ENCODE peak calls at places on chromosomes 12 and 14, in nine cellular contexts. H is T-helper 2 cell; O is adrenal gland; M is GM04504; K is nephron progenitor cell; W is activated T-helper 1 cell treated with anti-CD3 and anti-CD28 coated beads, Interleukin-12 subunit alpha, Interleukin-12 subunit beta, Interleukin-2, Interleukin-4 antibody, amounts not matched to agents 30 ng/mL and 10 ng/mL and 1 ng/mL, durations not matched to agents 14 hours and 24 hours and 36 hours; U is aorta; B is NCI-H1092; D is fibroblast of the conjunctiva. J is an unnamed sample.

GRCh38 chr12:79993106-79993862 is 58.4 kb upstream of the PPP1R12A start:
- DNase-seq in H (no peak), O (no peak), M (no peak), K (no peak), W (no peak), U (no peak), B (no peak), D (no peak), J (no peak)

GRCh38 chr12:132689227-132689626 is 1.8 kb downstream of the PXMP2 start:
- DNase-seq in H (no peak), O (no peak), M (no peak), K (no peak), W (no peak), U (no peak), B (no peak), D (no peak), J (no peak)

GRCh38 chr14:23435540-23436326 is at the start of gene MYH7:
- DNase-seq in H (no peak), O (peak; percentile 4), M (no peak), K (no peak), W (no peak), U (no peak), B (no peak), D (no peak), J (peak; percentile 62)

GRCh38 chr14:53109028-53109687 is 44.0 kb downstream of the DDHD1 start:
- DNase-seq in H (peak; percentile 32), O (no peak), M (peak; percentile 21), K (no peak), W (peak; percentile 66), U (no peak), B (no peak), D (no peak), J (no peak)

GRCh38 chr12:26473291-26473690 is 277.9 kb downstream of the SSPN start:
- DNase-seq in H (no peak), O (no peak), M (peak; percentile 3), K (peak; percentile 3), W (no peak), U (no peak), B (no peak), D (no peak), J (no peak)

GRCh38 chr14:64572721-64573508 is 23.2 kb downstream of the PPP1R36 start:
- DNase-seq in H (no peak), O (no peak), M (no peak), K (no peak), W (no peak), U (no peak), B (no peak), D (peak; percentile 43), J (no peak)

GRCh38 chr14:58772814-58773620 is 135.3 kb downstream of the DACT1 start:
- DNase-seq in H (no peak), O (no peak), M (no peak), K (peak; percentile 77), W (no peak), U (no peak), B (no peak), D (no peak), J (no peak)

GRCh38 chr12:109772622-109773321 is 59.1 kb downstream of the FAM222A start:
- DNase-seq in H (no peak), O (peak; percentile 21), M (no peak), K (no peak), W (no peak), U (peak; percentile 30), B (no peak), D (no peak), J (peak; percentile 54)

GRCh38 chr12:39028382-39028781 is 123.0 kb upstream of the CPNE8 start:
- DNase-seq in H (no peak), O (no peak), M (no peak), K (no peak), W (no peak), U (no peak), B (no peak), D (no peak), J (no peak)

GRCh38 chr14:91323031-91323430 is 78.5 kb upstream of the GPR68 start:
- DNase-seq in H (no peak), O (no peak), M (no peak), K (no peak), W (no peak), U (peak; percentile 21), B (no peak), D (no peak), J (no peak)

GRCh38 chr12:32893008-32893407 is 3.6 kb downstream of the PKP2 start:
- DNase-seq in H (no peak), O (no peak), M (no peak), K (no peak), W (no peak), U (no peak), B (no peak), D (no peak), J (no peak)

GRCh38 chr14:97978336-97978735 is 1181.2 kb downstream of the VRK1 start:
- DNase-seq in H (peak; percentile 74), O (peak; percentile 73), M (peak; percentile 17), K (peak; percentile 75), W (peak; percentile 70), U (peak; percentile 92), B (peak; percentile 76), D (peak; percentile 65), J (peak; percentile 80)

GRCh38 chr12:49515266-49515665 is 23.6 kb upstream of the KCNH3 start:
- DNase-seq in H (no peak), O (no peak), M (peak; percentile 21), K (no peak), W (no peak), U (no peak), B (no peak), D (peak; percentile 46), J (no peak)

GRCh38 chr12:120814903-120815429 is 89.2 kb downstream of the SPPL3 start:
- DNase-seq in H (no peak), O (no peak), M (no peak), K (no peak), W (no peak), U (no peak), B (no peak), D (no peak), J (no peak)

GRCh38 chr12:24084800-24085199 is 135.3 kb upstream of the SOX5 start:
- DNase-seq in H (no peak), O (no peak), M (no peak), K (no peak), W (no peak), U (no peak), B (no peak), D (no peak), J (no peak)

GRCh38 chr14:68964300-68965093 is 14.6 kb downstream of the ACTN1 start:
- DNase-seq in H (no peak), O (no peak), M (no peak), K (no peak), W (no peak), U (peak; percentile 64), B (no peak), D (no peak), J (no peak)

GRCh38 chr12:127336416-127336815 is 930.6 kb upstream of the TMEM132C start:
- DNase-seq in H (no peak), O (no peak), M (no peak), K (no peak), W (no peak), U (no peak), B (no peak), D (no peak), J (no peak)

GRCh38 chr12:45246202-45246601 is 30.3 kb downstream of the ANO6 start:
- DNase-seq in H (no peak), O (no peak), M (no peak), K (no peak), W (no peak), U (no peak), B (no peak), D (no peak), J (no peak)

GRCh38 chr12:72570601-72571000 is 298.4 kb downstream of the TRHDE start:
- DNase-seq in H (no peak), O (no peak), M (no peak), K (peak; percentile 28), W (no peak), U (no peak), B (no peak), D (no peak), J (no peak)

GRCh38 chr12:26185532-26186320 is 9.6 kb upstream of the SSPN start:
- DNase-seq in H (no peak), O (no peak), M (no peak), K (no peak), W (no peak), U (no peak), B (no peak), D (no peak), J (no peak)

GRCh38 chr14:100348253-100348729 is 25.2 kb downstream of the SLC25A47 start:
- DNase-seq in H (no peak), O (peak; percentile 16), M (no peak), K (no peak), W (no peak), U (no peak), B (no peak), D (no peak), J (no peak)